ENCODE peak calls at places on chromosome 20, in nine cellular contexts. One of them, this sample, is unnamed.

GRCh38 chr20:10523438-10523837 is 88.3 kb downstream of the SLX4IP start:
- DNase-seq in EL: no peak
- DNase-seq in activated CD4-positive, alpha-beta T cell treated with anti-CD3 and anti-CD28 coated beads, Interleukin-2, amount 50 U/mL, for 24 hours: no peak
- DNase-seq in hippocampal formation: no peak
- DNase-seq in left ventricle myocardium superior: no peak
- DNase-seq in IMR-90: no peak
- DNase-seq in RPMI7951: no peak
- DNase-seq in A172: no peak
- DNase-seq in stomach: no peak
- DNase-seq in this sample: peak

GRCh38 chr20:64065973-64066341 is 3.0 kb downstream of the TCEA2 start:
- DNase-seq in A172: peak
- DNase-seq in hippocampal formation: no peak
- DNase-seq in activated CD4-positive, alpha-beta T cell treated with anti-CD3 and anti-CD28 coated beads, Interleukin-2, amount 50 U/mL, for 24 hours: peak
- DNase-seq in left ventricle myocardium superior: no peak
- DNase-seq in EL: peak
- DNase-seq in stomach: no peak
- DNase-seq in RPMI7951: peak
- DNase-seq in IMR-90: peak
- DNase-seq in this sample: no peak

GRCh38 chr20:37920679-37921322 is 17.9 kb downstream of the VSTM2L start:
- DNase-seq in activated CD4-positive, alpha-beta T cell treated with anti-CD3 and anti-CD28 coated beads, Interleukin-2, amount 50 U/mL, for 24 hours: no peak
- DNase-seq in A172: no peak
- DNase-seq in IMR-90: no peak
- DNase-seq in stomach: no peak
- DNase-seq in RPMI7951: no peak
- DNase-seq in left ventricle myocardium superior: no peak
- DNase-seq in EL: no peak
- DNase-seq in hippocampal formation: no peak
- DNase-seq in this sample: no peak

GRCh38 chr20:36279776-36280175 is 26.4 kb upstream of the DLGAP4 start:
- DNase-seq in RPMI7951: no peak
- DNase-seq in stomach: no peak
- DNase-seq in activated CD4-positive, alpha-beta T cell treated with anti-CD3 and anti-CD28 coated beads, Interleukin-2, amount 50 U/mL, for 24 hours: no peak
- DNase-seq in left ventricle myocardium superior: no peak
- DNase-seq in hippocampal formation: no peak
- DNase-seq in A172: no peak
- DNase-seq in IMR-90: no peak
- DNase-seq in EL: no peak
- DNase-seq in this sample: no peak

GRCh38 chr20:1987826-1988225 is 6.0 kb downstream of the PDYN start:
- DNase-seq in IMR-90: no peak
- DNase-seq in EL: peak
- DNase-seq in RPMI7951: peak
- DNase-seq in A172: peak
- DNase-seq in hippocampal formation: no peak
- DNase-seq in activated CD4-positive, alpha-beta T cell treated with anti-CD3 and anti-CD28 coated beads, Interleukin-2, amount 50 U/mL, for 24 hours: no peak
- DNase-seq in stomach: no peak
- DNase-seq in left ventricle myocardium superior: no peak
- DNase-seq in this sample: no peak

GRCh38 chr20:513429-513828 is 30.2 kb downstream of the CSNK2A1 start:
- DNase-seq in left ventricle myocardium superior: no peak
- DNase-seq in hippocampal formation: no peak
- DNase-seq in stomach: no peak
- DNase-seq in IMR-90: peak
- DNase-seq in EL: no peak
- DNase-seq in RPMI7951: no peak
- DNase-seq in activated CD4-positive, alpha-beta T cell treated with anti-CD3 and anti-CD28 coated beads, Interleukin-2, amount 50 U/mL, for 24 hours: no peak
- DNase-seq in A172: no peak
- DNase-seq in this sample: no peak

GRCh38 chr20:10611357-10611756 is 62.4 kb downstream of the JAG1 start:
- DNase-seq in activated CD4-positive, alpha-beta T cell treated with anti-CD3 and anti-CD28 coated beads, Interleukin-2, amount 50 U/mL, for 24 hours: no peak
- DNase-seq in A172: peak
- DNase-seq in IMR-90: peak
- DNase-seq in EL: peak
- DNase-seq in RPMI7951: peak
- DNase-seq in left ventricle myocardium superior: peak
- DNase-seq in stomach: no peak
- DNase-seq in hippocampal formation: no peak
- DNase-seq in this sample: peak

GRCh38 chr20:61424628-61425420 is 172.8 kb downstream of the CDH4 start:
- DNase-seq in EL: no peak
- DNase-seq in A172: no peak
- DNase-seq in stomach: no peak
- DNase-seq in hippocampal formation: no peak
- DNase-seq in left ventricle myocardium superior: no peak
- DNase-seq in IMR-90: no peak
- DNase-seq in activated CD4-positive, alpha-beta T cell treated with anti-CD3 and anti-CD28 coated beads, Interleukin-2, amount 50 U/mL, for 24 hours: no peak
- DNase-seq in RPMI7951: no peak
- DNase-seq in this sample: no peak

GRCh38 chr20:18377896-18378481 is 88.8 kb downstream of the DZANK1 start:
- DNase-seq in IMR-90: no peak
- DNase-seq in activated CD4-positive, alpha-beta T cell treated with anti-CD3 and anti-CD28 coated beads, Interleukin-2, amount 50 U/mL, for 24 hours: no peak
- DNase-seq in hippocampal formation: no peak
- DNase-seq in left ventricle myocardium superior: no peak
- DNase-seq in EL: no peak
- DNase-seq in A172: no peak
- DNase-seq in stomach: no peak
- DNase-seq in RPMI7951: no peak
- DNase-seq in this sample: no peak

GRCh38 chr20:44083220-44083933 is 103.6 kb downstream of the JPH2 start:
- DNase-seq in A172: peak
- DNase-seq in RPMI7951: peak
- DNase-seq in activated CD4-positive, alpha-beta T cell treated with anti-CD3 and anti-CD28 coated beads, Interleukin-2, amount 50 U/mL, for 24 hours: no peak
- DNase-seq in stomach: no peak
- DNase-seq in left ventricle myocardium superior: peak
- DNase-seq in IMR-90: peak
- DNase-seq in hippocampal formation: no peak
- DNase-seq in EL: peak
- DNase-seq in this sample: peak

GRCh38 chr20:57398231-57398821 is 7.1 kb downstream of the RBM38 start:
- DNase-seq in stomach: peak
- DNase-seq in EL: no peak
- DNase-seq in IMR-90: no peak
- DNase-seq in activated CD4-positive, alpha-beta T cell treated with anti-CD3 and anti-CD28 coated beads, Interleukin-2, amount 50 U/mL, for 24 hours: peak
- DNase-seq in RPMI7951: no peak
- DNase-seq in left ventricle myocardium superior: peak
- DNase-seq in A172: no peak
- DNase-seq in hippocampal formation: no peak
- DNase-seq in this sample: peak

GRCh38 chr20:17854307-17854903 is 114.2 kb downstream of the SNX5 start:
- DNase-seq in left ventricle myocardium superior: peak
- DNase-seq in EL: peak
- DNase-seq in activated CD4-positive, alpha-beta T cell treated with anti-CD3 and anti-CD28 coated beads, Interleukin-2, amount 50 U/mL, for 24 hours: no peak
- DNase-seq in A172: peak
- DNase-seq in hippocampal formation: no peak
- DNase-seq in IMR-90: peak
- DNase-seq in RPMI7951: peak
- DNase-seq in stomach: peak
- DNase-seq in this sample: peak

GRCh38 chr20:8194721-8195120 is 62.7 kb downstream of the PLCB1 start:
- DNase-seq in activated CD4-positive, alpha-beta T cell treated with anti-CD3 and anti-CD28 coated beads, Interleukin-2, amount 50 U/mL, for 24 hours: no peak
- DNase-seq in hippocampal formation: no peak
- DNase-seq in EL: no peak
- DNase-seq in stomach: no peak
- DNase-seq in A172: no peak
- DNase-seq in IMR-90: peak
- DNase-seq in left ventricle myocardium superior: no peak
- DNase-seq in RPMI7951: no peak
- DNase-seq in this sample: no peak

GRCh38 chr20:57425150-57426013 is 34.2 kb downstream of the RBM38 start:
- DNase-seq in left ventricle myocardium superior: peak
- DNase-seq in stomach: no peak
- DNase-seq in EL: no peak
- DNase-seq in hippocampal formation: no peak
- DNase-seq in IMR-90: peak
- DNase-seq in RPMI7951: no peak
- DNase-seq in activated CD4-positive, alpha-beta T cell treated with anti-CD3 and anti-CD28 coated beads, Interleukin-2, amount 50 U/mL, for 24 hours: no peak
- DNase-seq in A172: no peak
- DNase-seq in this sample: peak

This sample was measured in NCI-H146.